ENCODE peak calls at places on chromosomes 12 and 14, in four cellular contexts. H, X, U and C are unnamed samples.

GRCh38 chr12:14948672-14949071 is 10.3 kb upstream of the ERP27 start:
- DNase-seq in H (no peak), X (no peak), U (peak), C (no peak)

GRCh38 chr14:52241102-52241793 is 26.2 kb upstream of the PTGDR start:
- DNase-seq in H (no peak), X (no peak), U (no peak), C (no peak)

GRCh38 chr12:51323966-51324895 is at the start of gene BIN2:
- DNase-seq in H (peak), X (no peak), U (peak), C (no peak)

GRCh38 chr14:68692916-68693771 is 99.7 kb downstream of the ZFP36L1 start:
- DNase-seq in H (no peak), X (no peak), U (no peak), C (no peak)

GRCh38 chr14:54377501-54377900 is 19.3 kb upstream of the CDKN3 start:
- DNase-seq in H (no peak), X (no peak), U (no peak), C (no peak)

GRCh38 chr12:49367381-49368239 is at the start of gene SPATS2:
- DNase-seq in H (peak), X (peak), U (no peak), C (peak)

GRCh38 chr14:88248606-88249005 is 74.5 kb downstream of the KCNK10 start:
- DNase-seq in H (no peak), X (no peak), U (no peak), C (no peak)

GRCh38 chr12:19058235-19059021 is 71.1 kb upstream of the PLEKHA5 start:
- DNase-seq in H (no peak), X (no peak), U (no peak), C (no peak)

GRCh38 chr12:68163546-68164210 is 4.1 kb upstream of the IFNG start:
- DNase-seq in H (no peak), X (no peak), U (peak), C (no peak)

GRCh38 chr12:66280573-66280972 is 21.7 kb upstream of the HELB start:
- DNase-seq in H (no peak), X (no peak), U (no peak), C (no peak)

GRCh38 chr14:63730659-63731058 is 2.8 kb upstream of the SGPP1 start:
- DNase-seq in H (no peak), X (no peak), U (no peak), C (no peak)

GRCh38 chr12:132066345-132066685 is 77.8 kb downstream of the DDX51 start:
- DNase-seq in H (no peak), X (no peak), U (peak), C (no peak)

GRCh38 chr12:125092872-125093680 is 27.8 kb downstream of the AACS start:
- DNase-seq in H (peak), X (no peak), U (no peak), C (peak)

GRCh38 chr14:93797536-93797935 is 9.3 kb upstream of the PRIMA1 start:
- DNase-seq in H (no peak), X (no peak), U (no peak), C (no peak)

GRCh38 chr12:58540480-58541299 is 379.6 kb downstream of the LRIG3 start:
- DNase-seq in H (peak), X (peak), U (no peak), C (peak)

GRCh38 chr14:100438678-100439592 is 115.8 kb downstream of the SLC25A47 start:
- DNase-seq in H (no peak), X (no peak), U (no peak), C (no peak)

GRCh38 chr12:41701943-41702601 is 442.6 kb downstream of the GXYLT1 start:
- DNase-seq in H (no peak), X (no peak), U (no peak), C (no peak)

GRCh38 chr14:100776681-100777365 is 49.1 kb upstream of the MEG3 start:
- DNase-seq in H (no peak), X (no peak), U (no peak), C (no peak)

GRCh38 chr14:20679907-20680306 is 4.5 kb upstream of the RNASE4 start:
- DNase-seq in H (peak), X (no peak), U (no peak), C (no peak)

GRCh38 chr14:61653507-61653906 is 41.8 kb upstream of the HIF1A start:
- DNase-seq in H (no peak), X (no peak), U (no peak), C (no peak)

GRCh38 chr14:99735189-99736135 is 51.4 kb downstream of the CYP46A1 start:
- DNase-seq in H (no peak), X (no peak), U (no peak), C (peak)

GRCh38 chr12:9707864-9708808 is 24.8 kb downstream of the CLECL1 start:
- DNase-seq in H (peak), X (peak), U (peak), C (peak)

GRCh38 chr12:14871886-14872285 is 13.8 kb downstream of the MGP start:
- DNase-seq in H (no peak), X (no peak), U (no peak), C (no peak)

GRCh38 chr12:22974865-22975264 is 349.9 kb downstream of the ETNK1 start:
- DNase-seq in H (no peak), X (no peak), U (no peak), C (no peak)

GRCh38 chr14:91350813-91351507 is 66.7 kb downstream of the CCDC88C start:
- DNase-seq in H (no peak), X (no peak), U (peak), C (no peak)

GRCh38 chr14:74510211-74510931 is 16.8 kb downstream of the ISCA2 start:
- DNase-seq in H (no peak), X (peak), U (no peak), C (peak)

GRCh38 chr14:25884657-25885056 is 713.2 kb downstream of the NOVA1 start:
- DNase-seq in H (no peak), X (no peak), U (no peak), C (no peak)

GRCh38 chr12:32166510-32166909 is 59.9 kb downstream of the BICD1 start:
- DNase-seq in H (no peak), X (no peak), U (no peak), C (no peak)

GRCh38 chr12:130925616-130926015 is 28.1 kb upstream of the ADGRD1 start:
- DNase-seq in H (no peak), X (no peak), U (no peak), C (no peak)

GRCh38 chr12:24560867-24561266 is 388.0 kb downstream of the BCAT1 start:
- DNase-seq in H (peak), X (no peak), U (no peak), C (peak)

GRCh38 chr12:56766535-56766934 is 3.4 kb downstream of the HSD17B6 start:
- DNase-seq in H (no peak), X (no peak), U (peak), C (no peak)

GRCh38 chr14:39617537-39617936 is 185.3 kb upstream of the FBXO33 start:
- DNase-seq in H (no peak), X (no peak), U (no peak), C (no peak)

GRCh38 chr14:50407089-50407813 is 10.6 kb upstream of the CDKL1 start:
- DNase-seq in H (no peak), X (no peak), U (no peak), C (no peak)

GRCh38 chr12:102479099-102479887 is 1.1 kb downstream of the IGF1 start:
- DNase-seq in H (no peak), X (no peak), U (no peak), C (no peak)

DNA sequence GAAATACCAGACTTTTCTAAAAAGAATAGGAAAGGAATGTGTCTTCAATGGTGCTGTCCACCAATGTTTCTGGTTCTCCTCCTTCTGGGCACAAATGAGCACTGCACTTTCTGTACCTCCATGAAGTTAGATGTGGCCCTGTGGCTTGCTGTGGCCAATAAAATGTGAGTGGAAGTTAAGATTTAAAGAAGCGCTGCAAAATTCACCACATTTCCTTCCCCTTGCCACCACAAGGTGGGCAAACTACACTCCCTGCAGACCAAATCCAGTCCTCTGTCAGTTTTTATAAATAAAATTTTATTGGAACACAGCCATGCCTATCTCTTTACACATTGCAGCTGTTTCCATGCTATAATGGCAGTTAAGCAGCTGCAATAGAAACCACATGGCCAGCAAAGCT is 141.4 kb upstream of the TMPO start:
- DNase-seq in H (no peak), X (no peak), U (no peak), C (no peak)
- TF ChIP-seq CTCF in H (no peak), X (peak), U (peak), C (no peak)

GRCh38 chr12:122867701-122868461 is 28.0 kb downstream of the VPS37B start:
- DNase-seq in H (peak), X (no peak), U (no peak), C (no peak)

GRCh38 chr12:122866379-122866778 is 29.5 kb downstream of the VPS37B start:
- DNase-seq in H (no peak), X (no peak), U (no peak), C (peak)

GRCh38 chr12:122864894-122865253 is 29.6 kb downstream of the HIP1R start:
- DNase-seq in H (no peak), X (no peak), U (no peak), C (peak)

GRCh38 chr12:122866950-122867607 is 28.8 kb downstream of the VPS37B start:
- DNase-seq in H (no peak), X (no peak), U (no peak), C (peak)

DNA sequence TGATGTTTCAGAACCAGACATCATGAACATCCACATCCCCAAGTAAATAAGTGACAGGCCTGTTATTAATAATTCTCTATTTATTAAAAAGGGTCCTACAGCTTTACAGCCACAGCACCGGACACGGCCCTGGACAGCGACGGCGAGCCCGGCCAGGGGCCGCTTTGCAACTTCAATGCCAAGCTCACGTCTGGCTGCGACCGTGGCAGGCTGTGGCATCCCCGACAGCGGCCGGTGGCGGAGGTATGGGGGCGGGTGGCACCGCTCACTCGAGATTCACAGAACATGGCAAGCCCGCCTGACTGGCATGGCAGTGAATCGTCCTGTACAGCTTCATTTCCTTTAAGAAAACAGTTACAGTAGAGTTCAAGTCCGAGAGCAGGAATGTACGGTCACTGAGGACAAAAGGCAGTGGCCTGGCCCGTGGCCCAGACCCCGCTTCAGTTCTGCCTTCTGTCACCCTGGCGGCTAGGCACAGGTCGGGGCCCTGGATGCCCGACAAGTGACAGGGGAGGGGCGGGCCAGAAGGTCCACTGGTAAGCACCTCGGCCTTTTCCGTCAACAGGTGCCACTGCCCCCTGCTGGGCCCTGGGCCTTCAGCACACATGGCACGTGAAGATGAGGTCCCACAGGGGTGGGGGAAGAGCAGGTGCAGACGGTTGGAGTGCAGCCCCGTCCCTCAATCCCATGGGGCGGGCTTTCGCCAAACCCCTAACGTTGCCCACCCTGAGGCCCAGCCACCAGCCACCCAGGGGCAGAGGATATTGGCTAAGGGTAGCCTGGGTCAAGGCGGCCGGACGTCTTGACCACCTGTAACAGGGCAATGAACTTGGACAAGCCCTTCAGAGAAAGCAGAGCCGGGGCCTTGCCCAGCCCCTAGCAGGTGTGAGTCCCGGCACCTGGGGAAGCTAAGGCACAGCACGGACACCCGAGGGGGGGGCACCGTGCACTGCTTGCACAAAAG is 30.3 kb downstream of the HIP1R start:
- DNase-seq in H (peak), X (no peak), U (no peak), C (peak)
- TF ChIP-seq CTCF in H (peak), X (peak), U (peak), C (no peak)

DNA sequence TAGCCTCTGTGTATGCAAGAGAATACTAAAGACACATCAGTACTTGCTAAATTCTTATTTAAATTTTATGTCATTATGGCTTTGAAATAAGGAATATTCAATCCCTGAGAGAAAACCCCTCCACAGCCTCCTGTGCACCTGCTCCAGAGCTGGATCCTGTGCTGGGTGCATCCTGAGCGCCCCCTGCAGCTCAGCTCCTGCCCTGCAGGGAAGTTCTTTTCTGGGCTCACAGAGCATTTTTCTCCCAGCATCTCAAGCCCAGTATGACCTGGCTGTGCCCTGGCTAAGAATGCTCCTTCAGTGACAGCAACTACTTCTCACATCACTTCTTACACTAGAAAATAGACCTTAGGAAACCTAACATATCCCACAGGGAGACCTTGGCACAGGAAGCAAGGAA is 1211.7 kb downstream of the TMEM121 start:
- DNase-seq in H (no peak), X (no peak), U (no peak), C (no peak)
- TF ChIP-seq CTCF in H (no peak), X (no peak), U (no peak), C (no peak)

DNA sequence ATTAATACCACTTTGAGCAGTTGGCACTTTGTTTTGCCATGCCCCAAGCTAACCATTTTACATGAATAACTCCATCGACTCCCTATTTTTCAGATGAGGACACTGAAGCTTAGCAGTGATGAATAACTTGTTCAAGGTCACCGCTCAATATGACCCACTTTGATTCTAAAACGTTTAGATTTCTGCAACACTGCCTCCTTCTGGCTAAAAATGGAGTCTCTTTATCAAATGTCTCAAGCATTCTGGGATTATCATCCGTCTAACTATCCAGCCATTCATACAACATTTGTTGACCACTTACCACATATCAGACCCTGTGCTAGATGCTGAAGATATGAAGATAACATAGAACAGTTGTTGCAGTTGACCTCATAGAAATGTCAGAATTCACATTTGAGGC is 298.0 kb downstream of the PPFIA2 start:
- DNase-seq in H (no peak), X (no peak), U (no peak), C (no peak)
- TF ChIP-seq CTCF in H (no peak), X (peak), U (no peak), C (peak)

DNA sequence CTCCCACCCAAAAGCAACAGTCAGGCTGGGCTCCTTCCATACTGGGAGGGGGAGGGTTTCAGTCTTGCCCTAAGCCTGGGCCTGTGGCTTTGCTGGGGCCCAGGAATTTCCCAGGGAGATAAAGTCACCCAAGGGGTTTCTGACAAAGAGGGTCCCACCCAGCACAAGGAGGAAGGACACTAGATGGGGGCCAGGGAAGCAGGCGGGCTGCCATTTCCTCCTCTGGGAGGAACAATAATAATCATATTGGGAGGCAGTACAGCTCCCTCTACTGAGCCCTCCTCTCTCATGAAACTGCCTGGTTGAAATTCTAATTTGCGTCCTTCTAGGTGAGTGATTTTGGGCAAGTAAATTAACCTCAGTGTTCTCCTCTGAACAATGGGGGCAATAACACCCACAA is 7.9 kb downstream of the SLC8B1 start:
- DNase-seq in H (no peak), X (no peak), U (no peak), C (no peak)
- TF ChIP-seq CTCF in H (peak), X (no peak), U (peak), C (no peak)

DNA sequence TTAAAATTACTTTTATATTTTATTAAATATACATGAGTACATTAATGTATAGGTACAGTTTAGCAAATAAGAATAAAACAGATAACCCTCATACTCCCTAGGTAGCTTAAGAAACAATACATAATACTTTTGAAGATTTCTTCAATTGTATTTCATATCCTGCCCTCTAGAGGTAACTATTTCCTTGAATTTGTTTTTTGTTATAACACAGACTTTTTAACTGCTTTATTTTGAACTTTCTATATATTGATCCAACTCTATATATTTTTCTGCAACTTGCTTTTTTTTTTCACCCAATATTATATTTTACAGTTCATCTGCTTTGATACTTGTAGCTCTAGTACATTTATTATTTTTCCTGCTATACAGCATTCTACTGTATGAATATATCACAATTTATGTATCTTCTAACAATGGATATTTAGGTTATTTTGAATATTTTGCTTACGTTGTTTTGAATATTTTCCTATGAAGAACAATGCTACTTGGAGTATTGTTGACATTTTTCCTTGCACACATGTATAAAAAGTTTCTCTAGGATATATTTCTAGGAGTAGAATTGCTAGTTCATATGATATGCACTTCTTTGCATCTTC is 72.8 kb upstream of the ABCD2 start:
- DNase-seq in H (no peak), X (no peak), U (peak), C (no peak)
- TF ChIP-seq CTCF in H (peak), X (peak), U (no peak), C (peak)

GRCh38 chr14:36313898-36314297 is 6.5 kb downstream of the MBIP start:
- DNase-seq in H (no peak), X (no peak), U (no peak), C (no peak)
- TF ChIP-seq CTCF in H (no peak), X (peak), U (no peak), C (no peak)

GRCh38 chr14:89845346-89845745 is 109.2 kb downstream of the EFCAB11 start:
- DNase-seq in H (no peak), X (no peak), U (no peak), C (no peak)

GRCh38 chr14:89849931-89850330 is 104.6 kb downstream of the EFCAB11 start:
- DNase-seq in H (no peak), X (no peak), U (no peak), C (no peak)

GRCh38 chr14:89844508-89844907 is 110.0 kb downstream of the EFCAB11 start:
- DNase-seq in H (no peak), X (no peak), U (no peak), C (no peak)

GRCh38 chr14:89851031-89851430 is 103.5 kb downstream of the EFCAB11 start:
- DNase-seq in H (no peak), X (no peak), U (no peak), C (no peak)

GRCh38 chr14:89848165-89848564 is 106.4 kb downstream of the EFCAB11 start:
- DNase-seq in H (no peak), X (no peak), U (no peak), C (no peak)
- TF ChIP-seq CTCF in H (peak), X (peak), U (no peak), C (no peak)